ENCODE peak calls at places on chromosomes 16 and 17, in five cellular contexts. Z is K562, Y is A549, V is HepG2, J is GM12878. F is an unnamed sample.

GRCh38 chr17:55263565-55264272 is 1.0 kb upstream of the HLF start:
- DNase-seq in V (no peak), Z (no peak), Y (no peak), J (no peak), F (no peak)

GRCh38 chr16:50266337-50267091 is at the start of gene ADCY7:
- DNase-seq in V (no peak), J (no peak), Z (peak), Y (no peak), F (peak)

GRCh38 chr17:75338335-75338734 is 49.1 kb upstream of the SLC25A19 start:
- DNase-seq in Z (peak), V (no peak), Y (no peak), J (no peak), F (no peak)

GRCh38 chr16:63776437-63776836 is 1345.4 kb downstream of the CDH11 start:
- DNase-seq in V (no peak), Z (no peak), J (no peak), Y (no peak), F (no peak)

GRCh38 chr17:65190467-65191095 is 53.4 kb downstream of the RGS9 start:
- DNase-seq in V (no peak), J (no peak), Z (no peak), Y (no peak), F (no peak)

GRCh38 chr17:3935825-3936355 is 19.6 kb upstream of the P2RX1 start:
- DNase-seq in Z (no peak), V (no peak), Y (no peak), J (no peak), F (peak)

GRCh38 chr17:50079334-50080095 is 15.6 kb upstream of the PDK2 start:
- DNase-seq in Y (peak), Z (peak), J (no peak), V (peak), F (peak)

GRCh38 chr16:74695450-74696422 is 4.9 kb downstream of the MLKL start:
- DNase-seq in Z (peak), J (peak), Y (peak), V (peak), F (peak)

GRCh38 chr16:28090646-28091377 is 27.3 kb upstream of the GSG1L start:
- DNase-seq in J (no peak), Y (no peak), Z (peak), V (no peak), F (no peak)

GRCh38 chr17:59487161-59487873 is 78.1 kb upstream of the DHX40 start:
- DNase-seq in J (no peak), Z (no peak), V (no peak), Y (no peak), F (no peak)

GRCh38 chr17:20852541-20853370 is 190.1 kb downstream of the USP22 start:
- DNase-seq in J (no peak), Z (no peak), Y (peak), V (no peak), F (no peak)

GRCh38 chr17:82863941-82864720 is 24.3 kb upstream of the ZNF750 start:
- DNase-seq in Z (peak), Y (no peak), V (no peak), J (peak), F (peak)

GRCh38 chr17:38509772-38510423 is 81.6 kb downstream of the ARHGAP23 start:
- DNase-seq in Y (no peak), J (no peak), Z (no peak), V (no peak), F (peak)

GRCh38 chr17:27981978-27982377 is 60.5 kb upstream of the NLK start:
- DNase-seq in Z (no peak), Y (no peak), V (no peak), J (no peak), F (no peak)

GRCh38 chr17:27978689-27979175 is 63.7 kb upstream of the NLK start:
- DNase-seq in J (no peak), V (no peak), Y (no peak), Z (no peak), F (peak)

GRCh38 chr17:27982688-27983087 is 59.8 kb upstream of the NLK start:
- DNase-seq in Y (no peak), V (no peak), J (no peak), Z (no peak), F (no peak)

GRCh38 chr17:27977751-27978688 is 64.5 kb upstream of the NLK start:
- DNase-seq in Y (no peak), V (no peak), Z (peak), J (no peak), F (no peak)

DNA sequence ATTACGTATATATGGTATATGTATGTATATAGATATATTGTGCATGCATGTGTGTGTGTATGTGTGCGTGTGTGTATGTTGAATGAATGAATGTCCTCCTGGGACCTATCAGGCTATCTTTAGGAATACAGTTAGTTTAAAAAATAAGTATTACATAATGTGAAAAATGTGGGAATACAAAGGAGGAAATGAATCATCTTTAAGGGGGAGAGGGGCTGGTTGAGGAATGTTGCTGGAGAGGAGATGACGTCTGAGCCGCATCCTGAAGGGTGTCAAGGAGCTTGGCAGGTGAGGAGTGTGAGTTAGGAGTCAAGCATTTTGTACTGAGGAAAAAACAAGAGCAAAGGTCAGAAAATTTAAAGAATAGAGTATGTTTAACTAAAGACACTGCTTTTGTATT is 62.4 kb upstream of the NLK start:
- DNase-seq in Z (no peak), J (no peak), Y (peak), V (no peak), F (peak)
- TF ChIP-seq MYC in Z (no peak), J (no peak), Y (no peak), V (no peak), F (no peak)

GRCh38 chr17:64110436-64111152 is 19.4 kb downstream of the ERN1 start:
- DNase-seq in J (no peak), Y (no peak), Z (peak), V (no peak), F (peak)

GRCh38 chr17:64106918-64107317 is 23.0 kb downstream of the ERN1 start:
- DNase-seq in Y (no peak), Z (no peak), J (no peak), V (no peak), F (no peak)

GRCh38 chr17:64103751-64104364 is 26.1 kb downstream of the ERN1 start:
- DNase-seq in V (no peak), Z (no peak), Y (no peak), J (peak), F (no peak)

GRCh38 chr17:64109400-64109799 is 20.5 kb downstream of the ERN1 start:
- DNase-seq in J (no peak), Y (no peak), Z (no peak), V (no peak), F (no peak)

GRCh38 chr17:64107517-64108235 is 22.3 kb downstream of the ERN1 start:
- DNase-seq in Y (no peak), Z (no peak), J (no peak), V (peak), F (no peak)
- H3K27ac ChIP-seq in Y (peak), Z (no peak), J (peak), V (no peak), F (no peak)

GRCh38 chr17:2828396-2829038 is 32.3 kb downstream of the RAP1GAP2 start:
- DNase-seq in Y (peak), J (no peak), Z (peak), V (peak), F (peak)
- H3K4me3 ChIP-seq in Y (no peak), J (no peak), Z (no peak), V (no peak), F (no peak)

DNA sequence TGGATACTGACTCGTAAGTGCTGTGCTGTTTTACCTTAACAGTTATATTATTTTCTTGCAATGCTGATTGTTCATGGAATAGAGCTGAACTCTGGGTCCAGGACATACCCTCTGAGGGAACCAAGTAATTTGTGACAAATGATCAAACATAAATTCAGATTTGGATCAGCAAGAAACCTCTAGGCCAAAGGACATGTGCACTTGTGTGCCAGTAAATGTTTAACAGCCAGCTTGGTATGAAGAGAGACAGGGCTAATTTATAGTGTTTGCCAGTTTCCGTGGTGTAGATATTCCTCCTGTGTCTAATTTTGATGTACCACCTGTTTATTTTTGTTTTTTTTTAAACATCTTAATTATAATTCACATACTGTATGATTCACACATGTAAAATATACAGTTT is 30.8 kb upstream of the MRC2 start:
- DNase-seq in V (no peak), J (no peak), Y (no peak), Z (no peak), F (no peak)
- TF ChIP-seq MYC in V (no peak), J (no peak), Y (no peak), Z (no peak), F (no peak)

DNA sequence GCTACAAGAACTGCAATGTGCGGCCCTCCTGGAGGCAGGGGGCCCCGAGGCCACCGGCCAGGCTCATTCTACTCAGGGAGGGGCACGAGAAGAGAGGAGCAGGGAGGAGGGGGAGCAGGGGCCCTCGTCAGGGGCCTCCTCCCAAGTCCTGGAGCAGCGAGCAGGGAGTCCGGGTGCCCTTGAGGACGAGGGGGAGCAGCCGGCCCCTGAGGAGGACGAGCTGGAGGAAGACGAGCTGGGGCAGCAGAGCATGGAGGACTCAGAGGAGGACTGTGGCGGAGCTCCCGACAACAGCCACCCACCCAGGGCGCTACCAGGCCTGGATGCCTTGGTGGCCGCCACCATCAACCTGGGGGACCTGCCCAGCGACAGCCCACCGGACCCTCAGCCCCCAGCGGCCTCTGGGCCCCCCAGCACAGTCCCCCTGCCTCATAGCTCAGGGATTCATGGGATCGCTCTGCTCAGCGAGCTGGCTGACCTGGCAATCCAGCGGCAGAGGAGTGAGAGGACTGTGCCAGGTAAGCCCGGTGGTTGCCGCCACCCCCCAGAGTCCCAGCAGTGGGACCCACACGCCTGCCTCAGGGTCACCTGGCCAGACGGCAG is 52.2 kb downstream of the BAHCC1 start:
- DNase-seq in V (no peak), Z (no peak), J (no peak), Y (no peak), F (no peak)
- H3K27ac ChIP-seq in V (no peak), Z (no peak), J (no peak), Y (no peak), F (no peak)

GRCh38 chr17:17824119-17824779 is 12.5 kb downstream of the SREBF1 start:
- DNase-seq in Z (no peak), J (no peak), Y (peak), V (no peak), F (no peak)
- H3K4me3 ChIP-seq in Z (peak), J (peak), Y (peak), V (peak), F (no peak)